ENCODE peak calls at places on chromosomes 4 and X, in nine cellular contexts. One of them, this sample, is unnamed. For H3K36me3, the result is how much of the 10 kb centered on the place peaks cover.

GRCh38 chrX:15598031-15598430 is 2.7 kb downstream of the ACE2 start:
- DNase-seq in BJ: no peak
- DNase-seq in heart left ventricle: no peak
- DNase-seq in suprapubic skin: no peak
- DNase-seq in brain microvascular endothelial cell: no peak
- DNase-seq in osteoblast: peak
- DNase-seq in GM23248: no peak
- DNase-seq in tibial nerve: no peak
- DNase-seq in CD8-positive, alpha-beta memory T cell: no peak
- DNase-seq in this sample: no peak

GRCh38 chrX:15233416-15234015 is 36.4 kb downstream of the ASB9 start:
- DNase-seq in tibial nerve: no peak
- DNase-seq in heart left ventricle: no peak
- DNase-seq in osteoblast: no peak
- DNase-seq in CD8-positive, alpha-beta memory T cell: no peak
- DNase-seq in BJ: no peak
- DNase-seq in GM23248: peak
- DNase-seq in suprapubic skin: no peak
- DNase-seq in brain microvascular endothelial cell: no peak
- DNase-seq in this sample: no peak

GRCh38 chr4:72302981-72303704 is 265.9 kb downstream of the ADAMTS3 start:
- DNase-seq in heart left ventricle: no peak
- DNase-seq in tibial nerve: peak
- DNase-seq in suprapubic skin: no peak
- DNase-seq in CD8-positive, alpha-beta memory T cell: no peak
- DNase-seq in brain microvascular endothelial cell: peak
- DNase-seq in osteoblast: no peak
- DNase-seq in GM23248: peak
- DNase-seq in BJ: no peak
- DNase-seq in this sample: peak

GRCh38 chr4:65391382-65391781 is 278.9 kb downstream of the EPHA5 start:
- DNase-seq in brain microvascular endothelial cell: no peak
- DNase-seq in BJ: no peak
- DNase-seq in GM23248: no peak
- DNase-seq in osteoblast: no peak
- DNase-seq in suprapubic skin: no peak
- DNase-seq in CD8-positive, alpha-beta memory T cell: no peak
- DNase-seq in tibial nerve: no peak
- DNase-seq in heart left ventricle: no peak
- DNase-seq in this sample: no peak

GRCh38 chrX:41142130-41142529 is 56.9 kb downstream of the USP9X start:
- DNase-seq in CD8-positive, alpha-beta memory T cell: no peak
- DNase-seq in osteoblast: peak
- DNase-seq in BJ: no peak
- DNase-seq in GM23248: no peak
- DNase-seq in heart left ventricle: no peak
- DNase-seq in brain microvascular endothelial cell: no peak
- DNase-seq in tibial nerve: no peak
- DNase-seq in suprapubic skin: no peak
- DNase-seq in this sample: no peak

GRCh38 chr4:177047070-177047850 is 254.5 kb upstream of the VEGFC start:
- DNase-seq in heart left ventricle: peak
- DNase-seq in GM23248: peak
- DNase-seq in CD8-positive, alpha-beta memory T cell: peak
- DNase-seq in BJ: no peak
- DNase-seq in osteoblast: peak
- DNase-seq in brain microvascular endothelial cell: peak
- DNase-seq in suprapubic skin: no peak
- DNase-seq in tibial nerve: peak
- DNase-seq in this sample: peak

GRCh38 chr4:153573881-153574807 is 108.0 kb downstream of the TMEM131L start:
- DNase-seq in BJ: peak
- DNase-seq in heart left ventricle: peak
- DNase-seq in suprapubic skin: no peak
- DNase-seq in CD8-positive, alpha-beta memory T cell: peak
- DNase-seq in brain microvascular endothelial cell: peak
- DNase-seq in osteoblast: peak
- DNase-seq in tibial nerve: peak
- DNase-seq in GM23248: peak
- DNase-seq in this sample: no peak

GRCh38 chrX:37986893-37987292 is 19.5 kb upstream of the SYTL5 start:
- DNase-seq in BJ: no peak
- DNase-seq in heart left ventricle: no peak
- DNase-seq in tibial nerve: no peak
- DNase-seq in CD8-positive, alpha-beta memory T cell: no peak
- DNase-seq in brain microvascular endothelial cell: no peak
- DNase-seq in osteoblast: no peak
- DNase-seq in GM23248: peak
- DNase-seq in suprapubic skin: no peak
- DNase-seq in this sample: no peak

GRCh38 chr4:170339522-170339921 is 249.8 kb upstream of the AADAT start:
- DNase-seq in suprapubic skin: no peak
- DNase-seq in GM23248: no peak
- DNase-seq in brain microvascular endothelial cell: no peak
- DNase-seq in osteoblast: no peak
- DNase-seq in tibial nerve: no peak
- DNase-seq in BJ: no peak
- DNase-seq in heart left ventricle: no peak
- DNase-seq in CD8-positive, alpha-beta memory T cell: no peak
- DNase-seq in this sample: no peak

GRCh38 chr4:29853843-29854242 is 866.3 kb upstream of the PCDH7 start:
- DNase-seq in heart left ventricle: no peak
- DNase-seq in GM23248: no peak
- DNase-seq in brain microvascular endothelial cell: no peak
- DNase-seq in suprapubic skin: no peak
- DNase-seq in osteoblast: no peak
- DNase-seq in tibial nerve: no peak
- DNase-seq in CD8-positive, alpha-beta memory T cell: no peak
- DNase-seq in BJ: no peak
- DNase-seq in this sample: peak

GRCh38 chrX:71859637-71860036 is 51.0 kb upstream of the NHSL2 start:
- DNase-seq in tibial nerve: peak
- DNase-seq in suprapubic skin: no peak
- DNase-seq in GM23248: peak
- DNase-seq in osteoblast: peak
- DNase-seq in BJ: no peak
- DNase-seq in CD8-positive, alpha-beta memory T cell: no peak
- DNase-seq in brain microvascular endothelial cell: peak
- DNase-seq in heart left ventricle: no peak
- DNase-seq in this sample: peak

GRCh38 chr4:74205559-74205958 is 47.6 kb downstream of the MTHFD2L start:
- DNase-seq in osteoblast: no peak
- DNase-seq in BJ: no peak
- DNase-seq in suprapubic skin: no peak
- DNase-seq in brain microvascular endothelial cell: no peak
- DNase-seq in GM23248: no peak
- DNase-seq in tibial nerve: no peak
- DNase-seq in CD8-positive, alpha-beta memory T cell: no peak
- DNase-seq in heart left ventricle: no peak
- DNase-seq in this sample: no peak

GRCh38 chrX:63258144-63258543 is 93.0 kb downstream of the SPIN4 start:
- DNase-seq in tibial nerve: no peak
- DNase-seq in GM23248: peak
- DNase-seq in brain microvascular endothelial cell: no peak
- DNase-seq in CD8-positive, alpha-beta memory T cell: no peak
- DNase-seq in heart left ventricle: no peak
- DNase-seq in osteoblast: no peak
- DNase-seq in BJ: no peak
- DNase-seq in suprapubic skin: no peak
- DNase-seq in this sample: no peak

GRCh38 chr4:118755438-118756226 is 70.4 kb downstream of the METTL14 start:
- DNase-seq in suprapubic skin: no peak
- DNase-seq in tibial nerve: no peak
- DNase-seq in osteoblast: no peak
- DNase-seq in brain microvascular endothelial cell: no peak
- DNase-seq in BJ: no peak
- DNase-seq in GM23248: no peak
- DNase-seq in CD8-positive, alpha-beta memory T cell: no peak
- DNase-seq in heart left ventricle: no peak
- DNase-seq in this sample: no peak
- H3K36me3 ChIP-seq in suprapubic skin: under half
- H3K36me3 ChIP-seq in tibial nerve: under half
- H3K36me3 ChIP-seq in osteoblast: half or more
- H3K36me3 ChIP-seq in brain microvascular endothelial cell: under half
- H3K36me3 ChIP-seq in BJ: under half
- H3K36me3 ChIP-seq in GM23248: half or more
- H3K36me3 ChIP-seq in CD8-positive, alpha-beta memory T cell: under half
- H3K36me3 ChIP-seq in heart left ventricle: under half
- H3K36me3 ChIP-seq in this sample: half or more

GRCh38 chr4:1384675-1385372 is 21.4 kb downstream of the NKX1-1 start:
- DNase-seq in GM23248: no peak
- DNase-seq in CD8-positive, alpha-beta memory T cell: no peak
- DNase-seq in tibial nerve: no peak
- DNase-seq in osteoblast: peak
- DNase-seq in brain microvascular endothelial cell: no peak
- DNase-seq in heart left ventricle: peak
- DNase-seq in suprapubic skin: peak
- DNase-seq in BJ: no peak
- DNase-seq in this sample: peak
- H3K36me3 ChIP-seq in GM23248: under half
- H3K36me3 ChIP-seq in CD8-positive, alpha-beta memory T cell: under half
- H3K36me3 ChIP-seq in tibial nerve: under half
- H3K36me3 ChIP-seq in osteoblast: under half
- H3K36me3 ChIP-seq in brain microvascular endothelial cell: under half
- H3K36me3 ChIP-seq in heart left ventricle: under half
- H3K36me3 ChIP-seq in suprapubic skin: half or more
- H3K36me3 ChIP-seq in BJ: under half
- H3K36me3 ChIP-seq in this sample: under half

GRCh38 chr4:2588259-2588658 is 51.8 kb downstream of the FAM193A start:
- DNase-seq in GM23248: no peak
- DNase-seq in suprapubic skin: no peak
- DNase-seq in heart left ventricle: no peak
- DNase-seq in CD8-positive, alpha-beta memory T cell: no peak
- DNase-seq in BJ: no peak
- DNase-seq in tibial nerve: no peak
- DNase-seq in osteoblast: peak
- DNase-seq in brain microvascular endothelial cell: no peak
- DNase-seq in this sample: no peak

GRCh38 chr4:2583092-2583491 is 46.6 kb downstream of the FAM193A start:
- DNase-seq in osteoblast: no peak
- DNase-seq in tibial nerve: no peak
- DNase-seq in brain microvascular endothelial cell: no peak
- DNase-seq in heart left ventricle: no peak
- DNase-seq in suprapubic skin: no peak
- DNase-seq in CD8-positive, alpha-beta memory T cell: no peak
- DNase-seq in GM23248: no peak
- DNase-seq in BJ: no peak
- DNase-seq in this sample: no peak

GRCh38 chr4:2583517-2583916 is 47.1 kb downstream of the FAM193A start:
- DNase-seq in GM23248: peak
- DNase-seq in heart left ventricle: no peak
- DNase-seq in tibial nerve: no peak
- DNase-seq in osteoblast: no peak
- DNase-seq in brain microvascular endothelial cell: no peak
- DNase-seq in suprapubic skin: no peak
- DNase-seq in CD8-positive, alpha-beta memory T cell: no peak
- DNase-seq in BJ: peak
- DNase-seq in this sample: no peak

GRCh38 chr4:2587215-2587823 is 50.9 kb downstream of the FAM193A start:
- DNase-seq in heart left ventricle: no peak
- DNase-seq in tibial nerve: no peak
- DNase-seq in brain microvascular endothelial cell: no peak
- DNase-seq in GM23248: peak
- DNase-seq in osteoblast: peak
- DNase-seq in suprapubic skin: no peak
- DNase-seq in CD8-positive, alpha-beta memory T cell: no peak
- DNase-seq in BJ: no peak
- DNase-seq in this sample: no peak

DNA sequence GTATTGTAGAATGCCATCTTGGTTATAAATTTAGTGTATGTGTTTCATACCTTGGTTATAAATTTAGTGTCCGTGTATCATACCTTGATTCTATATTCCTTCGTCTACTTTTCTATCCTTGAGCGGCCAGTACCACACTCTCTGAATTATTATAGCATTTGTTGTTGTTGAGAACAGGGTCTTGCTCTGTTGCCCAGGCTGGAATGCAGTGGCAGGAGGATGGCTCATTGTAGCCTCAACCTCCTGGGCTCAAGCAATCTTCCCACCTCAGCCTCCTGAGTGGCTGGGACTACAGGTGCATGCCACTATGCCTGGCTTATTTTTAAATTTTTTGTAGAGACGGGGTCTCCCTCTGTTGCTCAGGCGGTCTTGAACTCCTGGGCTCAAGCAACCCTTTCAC is 50.1 kb downstream of the FAM193A start:
- DNase-seq in osteoblast: no peak
- DNase-seq in GM23248: no peak
- DNase-seq in BJ: no peak
- DNase-seq in tibial nerve: no peak
- DNase-seq in brain microvascular endothelial cell: no peak
- DNase-seq in heart left ventricle: no peak
- DNase-seq in suprapubic skin: no peak
- DNase-seq in CD8-positive, alpha-beta memory T cell: no peak
- DNase-seq in this sample: no peak
- H3K36me3 ChIP-seq in osteoblast: under half
- H3K36me3 ChIP-seq in GM23248: under half
- H3K36me3 ChIP-seq in BJ: under half
- H3K36me3 ChIP-seq in tibial nerve: under half
- H3K36me3 ChIP-seq in brain microvascular endothelial cell: under half
- H3K36me3 ChIP-seq in heart left ventricle: under half
- H3K36me3 ChIP-seq in suprapubic skin: under half
- H3K36me3 ChIP-seq in CD8-positive, alpha-beta memory T cell: under half
- H3K36me3 ChIP-seq in this sample: under half

DNA sequence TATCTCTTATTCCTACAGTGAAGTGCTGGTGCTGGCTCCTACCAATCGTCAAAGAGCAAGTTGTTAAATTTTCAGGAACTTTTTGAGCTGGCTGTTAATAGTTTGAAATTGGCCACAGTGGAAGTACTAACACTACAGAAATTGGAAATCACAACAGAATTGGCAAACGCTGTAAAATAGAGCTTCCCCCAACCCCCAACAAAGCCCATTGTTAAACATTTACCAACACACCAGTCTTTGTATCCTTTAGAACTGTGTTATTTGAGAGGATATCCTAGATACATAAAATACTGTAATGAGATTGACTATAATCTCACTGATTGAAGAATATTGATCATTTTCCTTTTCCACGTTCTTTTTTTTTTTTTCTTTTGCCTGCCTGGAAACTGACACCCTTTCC is 37.4 kb downstream of the FAM241A start:
- DNase-seq in tibial nerve: no peak
- DNase-seq in BJ: no peak
- DNase-seq in suprapubic skin: no peak
- DNase-seq in osteoblast: no peak
- DNase-seq in GM23248: no peak
- DNase-seq in brain microvascular endothelial cell: no peak
- DNase-seq in heart left ventricle: no peak
- DNase-seq in CD8-positive, alpha-beta memory T cell: no peak
- DNase-seq in this sample: no peak
- H3K36me3 ChIP-seq in tibial nerve: under half
- H3K36me3 ChIP-seq in BJ: under half
- H3K36me3 ChIP-seq in suprapubic skin: under half
- H3K36me3 ChIP-seq in osteoblast: under half
- H3K36me3 ChIP-seq in GM23248: under half
- H3K36me3 ChIP-seq in brain microvascular endothelial cell: under half
- H3K36me3 ChIP-seq in heart left ventricle: under half
- H3K36me3 ChIP-seq in CD8-positive, alpha-beta memory T cell: under half
- H3K36me3 ChIP-seq in this sample: under half

DNA sequence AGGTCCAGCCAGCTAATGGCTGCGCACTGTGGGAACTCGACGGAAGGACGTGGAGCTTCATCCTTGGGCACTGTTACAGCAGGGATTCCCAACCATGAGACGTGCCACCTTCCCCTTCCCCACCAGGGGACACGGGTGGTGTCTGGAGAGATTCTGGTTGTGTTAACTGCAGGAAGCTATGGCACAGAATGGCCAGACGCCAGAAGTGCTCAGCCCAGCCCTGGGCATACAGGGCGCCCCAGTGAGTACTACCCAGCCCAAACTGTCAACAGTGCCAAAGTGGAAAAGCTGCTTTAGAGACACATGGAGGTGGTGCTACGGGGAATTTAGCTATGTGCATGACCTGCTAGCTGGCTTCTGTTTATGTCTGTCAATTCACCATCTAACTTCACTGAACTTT is 32.8 kb downstream of the ACOX3 start:
- DNase-seq in BJ: no peak
- DNase-seq in suprapubic skin: no peak
- DNase-seq in CD8-positive, alpha-beta memory T cell: no peak
- DNase-seq in osteoblast: no peak
- DNase-seq in heart left ventricle: no peak
- DNase-seq in brain microvascular endothelial cell: no peak
- DNase-seq in GM23248: no peak
- DNase-seq in tibial nerve: no peak
- DNase-seq in this sample: no peak
- H3K36me3 ChIP-seq in BJ: under half
- H3K36me3 ChIP-seq in suprapubic skin: half or more
- H3K36me3 ChIP-seq in CD8-positive, alpha-beta memory T cell: under half
- H3K36me3 ChIP-seq in osteoblast: under half
- H3K36me3 ChIP-seq in heart left ventricle: half or more
- H3K36me3 ChIP-seq in brain microvascular endothelial cell: under half
- H3K36me3 ChIP-seq in GM23248: under half
- H3K36me3 ChIP-seq in tibial nerve: under half
- H3K36me3 ChIP-seq in this sample: half or more

This sample was measured in endodermal cell.